ENCODE peak calls at places on chromosomes 5 and 9, in five cellular contexts. P is mucosa of descending colon, O is adrenal gland, N is progenitor cell of endocrine pancreas, G is type B pancreatic cell. D is an unnamed sample.

GRCh38 chr9:130331573-130331972 is 66.0 kb downstream of the HMCN2 start:
- DNase-seq in P (peak; percentile 66), O (no peak), N (no peak), G (no peak), D (peak; percentile 86)

GRCh38 chr5:177334155-177334551 is 17.3 kb downstream of the LMAN2 start:
- DNase-seq in P (peak; percentile 12), O (no peak), N (no peak), G (no peak), D (no peak)

GRCh38 chr9:111094433-111095421 is 56.5 kb upstream of the LPAR1 start:
- DNase-seq in P (no peak), O (peak; percentile 34), N (no peak), G (no peak), D (no peak)

GRCh38 chr9:106961623-106962022 is 98.7 kb downstream of the ZNF462 start:
- DNase-seq in P (no peak), O (no peak), N (no peak), G (no peak), D (no peak)

GRCh38 chr5:35458824-35459207 is 158.8 kb upstream of the SPEF2 start:
- DNase-seq in P (no peak), O (peak; percentile 27), N (no peak), G (no peak), D (no peak)

GRCh38 chr5:90263102-90263501 is 146.5 kb downstream of the CETN3 start:
- DNase-seq in P (no peak), O (no peak), N (no peak), G (no peak), D (no peak)

GRCh38 chr5:173395257-173395932 is 67.2 kb upstream of the STC2 start:
- DNase-seq in P (no peak), O (peak; percentile 31), N (no peak), G (no peak), D (no peak)

GRCh38 chr5:179509239-179509638 is 41.1 kb upstream of the RUFY1 start:
- DNase-seq in P (no peak), O (no peak), N (no peak), G (no peak), D (no peak)

GRCh38 chr5:74801941-74802340 is 34.9 kb downstream of the NSA2 start:
- DNase-seq in P (no peak), O (no peak), N (no peak), G (no peak), D (no peak)

GRCh38 chr5:146284016-146284415 is 54.6 kb upstream of the POU4F3 start:
- DNase-seq in P (no peak), O (no peak), N (no peak), G (no peak), D (no peak)

GRCh38 chr9:89588271-89588879 is 16.4 kb upstream of the GADD45G start:
- DNase-seq in P (no peak), O (no peak), N (no peak), G (no peak), D (no peak)

GRCh38 chr5:96083361-96083881 is 121.8 kb upstream of the ELL2 start:
- DNase-seq in P (no peak), O (no peak), N (no peak), G (no peak), D (no peak)

GRCh38 chr5:110896901-110897300 is 158.1 kb downstream of the SLC25A46 start:
- DNase-seq in P (no peak), O (no peak), N (no peak), G (no peak), D (no peak)

GRCh38 chr5:54959673-54960418 is 25.5 kb downstream of the ESM1 start:
- DNase-seq in P (no peak), O (no peak), N (no peak), G (no peak), D (no peak)

GRCh38 chr9:112728401-112728800 is 10.5 kb upstream of the INIP start:
- DNase-seq in P (no peak), O (no peak), N (no peak), G (no peak), D (no peak)

GRCh38 chr5:127101533-127101932 is 28.2 kb upstream of the C5orf63 start:
- DNase-seq in P (no peak), O (no peak), N (no peak), G (no peak), D (no peak)

GRCh38 chr9:3848445-3849114 is 322.8 kb upstream of the RFX3 start:
- DNase-seq in P (no peak), O (no peak), N (peak; percentile 11), G (no peak), D (peak; percentile 28)

GRCh38 chr9:105475302-105475701 is 27.5 kb downstream of the FSD1L start:
- DNase-seq in P (no peak), O (no peak), N (no peak), G (no peak), D (no peak)

GRCh38 chr9:135079676-135080075 is 7.8 kb upstream of the OLFM1 start:
- DNase-seq in P (no peak), O (peak; percentile 13), N (no peak), G (no peak), D (no peak)

GRCh38 chr9:120877276-120878034 is 467 bp upstream of the PHF19 start:
- DNase-seq in P (peak; percentile 78), O (peak; percentile 63), N (peak; percentile 47), G (no peak), D (peak; percentile 94)

GRCh38 chr5:167255931-167256330 is 1035.5 kb upstream of the WWC1 start:
- DNase-seq in P (no peak), O (no peak), N (no peak), G (no peak), D (no peak)

GRCh38 chr9:80059979-80060378 is 488.2 kb downstream of the TLE4 start:
- DNase-seq in P (no peak), O (no peak), N (no peak), G (no peak), D (no peak)

GRCh38 chr9:37897665-37898064 is 6.3 kb downstream of the SLC25A51 start:
- DNase-seq in P (no peak), O (no peak), N (no peak), G (no peak), D (no peak)

GRCh38 chr5:133801955-133802751 is 166.3 kb downstream of the C5orf15 start:
- DNase-seq in P (no peak), O (no peak), N (no peak), G (no peak), D (no peak)

GRCh38 chr5:96933764-96934163 is 2.1 kb upstream of the LNPEP start:
- DNase-seq in P (no peak), O (no peak), N (no peak), G (no peak), D (no peak)

GRCh38 chr5:132081458-132081857 is 7.9 kb downstream of the CSF2 start:
- DNase-seq in P (no peak), O (no peak), N (no peak), G (no peak), D (no peak)

GRCh38 chr5:140785905-140786686 is at the start of gene PCDHA1:
- DNase-seq in P (no peak), O (no peak), N (no peak), G (no peak), D (no peak)

GRCh38 chr5:88786217-88786560 is 96.8 kb downstream of the MEF2C start:
- DNase-seq in P (no peak), O (no peak), N (no peak), G (no peak), D (no peak)

GRCh38 chr5:124887223-124887622 is 140.8 kb upstream of the ZNF608 start:
- DNase-seq in P (no peak), O (no peak), N (no peak), G (no peak), D (no peak)

GRCh38 chr9:120716483-120716882 is 2.2 kb upstream of the MEGF9 start:
- DNase-seq in P (no peak), O (no peak), N (no peak), G (no peak), D (no peak)

GRCh38 chr9:99824378-99825157 is 2.9 kb downstream of the NR4A3 start:
- DNase-seq in P (peak; percentile 66), O (no peak), N (peak; percentile 52), G (peak; percentile 74), D (peak; percentile 37)

GRCh38 chr5:32639943-32640342 is 54.6 kb downstream of the SUB1 start:
- DNase-seq in P (no peak), O (no peak), N (no peak), G (no peak), D (no peak)

GRCh38 chr9:83208065-83208850 is 145.3 kb upstream of the RASEF start:
- DNase-seq in P (peak; percentile 29), O (peak; percentile 37), N (no peak), G (no peak), D (no peak)

GRCh38 chr5:4572713-4573112 is 567.4 kb upstream of the ADAMTS16 start:
- DNase-seq in P (no peak), O (no peak), N (no peak), G (no peak), D (no peak)

GRCh38 chr5:179238628-179238970 is 106.7 kb downstream of the ADAMTS2 start:
- DNase-seq in P (no peak), O (no peak), N (no peak), G (no peak), D (peak; percentile 42)

GRCh38 chr5:36403601-36404311 is 102.1 kb upstream of the RANBP3L start:
- DNase-seq in P (no peak), O (peak; percentile 47), N (no peak), G (no peak), D (peak; percentile 35)

GRCh38 chr9:134881313-134881670 is 682 bp downstream of the FCN2 start:
- DNase-seq in P (no peak), O (no peak), N (no peak), G (no peak), D (no peak)

GRCh38 chr9:36746415-36746814 is 173.7 kb downstream of the MELK start:
- DNase-seq in P (no peak), O (no peak), N (no peak), G (no peak), D (no peak)

GRCh38 chr9:87343816-87344438 is 153.7 kb upstream of the DAPK1 start:
- DNase-seq in P (no peak), O (no peak), N (no peak), G (no peak), D (no peak)

GRCh38 chr5:96075579-96076289 is 114.1 kb upstream of the ELL2 start:
- DNase-seq in P (no peak), O (no peak), N (no peak), G (no peak), D (no peak)